ENCODE peak calls at places on chromosomes 1 and 21, in six cellular contexts. A is HFF-Myc, W is nephron progenitor cell, T is left ventricle myocardium inferior, C is endothelial cell, Z is tibial nerve. O is an unnamed sample.

GRCh38 chr1:232142403-232143314 is 487.3 kb downstream of the SIPA1L2 start:
- DNase-seq in Z (peak; percentile 36), C (no peak), T (no peak), W (no peak), A (no peak), O (no peak)

GRCh38 chr1:86753700-86754099 is 49.3 kb downstream of the SH3GLB1 start:
- DNase-seq in A (no peak), Z (no peak), W (no peak), C (no peak), T (no peak), O (peak; percentile 39)

GRCh38 chr1:234303231-234303630 is 70.0 kb upstream of the COA6 start:
- DNase-seq in T (no peak), W (no peak), C (no peak), A (no peak), Z (no peak), O (no peak)

GRCh38 chr1:222306011-222306410 is 241.9 kb downstream of the HHIPL2 start:
- DNase-seq in T (no peak), Z (no peak), C (no peak), W (no peak), A (no peak), O (no peak)

GRCh38 chr1:193229136-193229535 is 42.7 kb upstream of the B3GALT2 start:
- DNase-seq in C (no peak), Z (no peak), W (no peak), A (peak; percentile 9), T (no peak), O (no peak)

GRCh38 chr1:228793032-228793431 is 57.8 kb downstream of the RHOU start:
- DNase-seq in A (no peak), Z (no peak), C (no peak), W (no peak), T (no peak), O (peak; percentile 52)

GRCh38 chr1:82775402-82776000 is 974.8 kb downstream of the ADGRL2 start:
- DNase-seq in Z (no peak), W (peak; percentile 44), T (no peak), A (no peak), C (peak; percentile 59), O (peak; percentile 58)

GRCh38 chr1:232905324-232906034 is 44.9 kb upstream of the NTPCR start:
- DNase-seq in T (no peak), W (no peak), C (no peak), A (no peak), Z (no peak), O (no peak)

GRCh38 chr1:204733289-204733688 is 47.8 kb upstream of the LRRN2 start:
- DNase-seq in A (no peak), Z (no peak), W (no peak), T (no peak), C (no peak), O (no peak)

GRCh38 chr21:45637883-45638282 is 5.6 kb upstream of the PCBP3 start:
- DNase-seq in W (no peak), T (no peak), C (no peak), A (no peak), Z (no peak), O (no peak)

GRCh38 chr1:75264112-75264511 is 129.9 kb downstream of the LHX8 start:
- DNase-seq in A (no peak), T (no peak), W (no peak), C (no peak), Z (no peak), O (no peak)

GRCh38 chr1:9127395-9128160 is 1.3 kb downstream of the GPR157 start:
- DNase-seq in A (no peak), T (no peak), Z (no peak), C (no peak), W (no peak), O (no peak)

GRCh38 chr1:52542085-52542688 is 10.7 kb downstream of the TUT4 start:
- DNase-seq in W (no peak), A (no peak), T (no peak), Z (no peak), C (no peak), O (no peak)

GRCh38 chr1:17475729-17476128 is 36.3 kb upstream of the RCC2 start:
- DNase-seq in T (no peak), W (no peak), A (no peak), Z (no peak), C (no peak), O (no peak)

GRCh38 chr1:33438364-33439145 is 7.7 kb upstream of the PHC2 start:
- DNase-seq in T (no peak), A (no peak), W (no peak), Z (no peak), C (no peak), O (no peak)

GRCh38 chr1:192907545-192908243 is 98.9 kb downstream of the RGS2 start:
- DNase-seq in T (no peak), Z (no peak), A (no peak), C (no peak), W (no peak), O (no peak)

GRCh38 chr1:205442051-205442721 is 13.7 kb downstream of the BLACAT1 start:
- DNase-seq in T (no peak), Z (no peak), A (no peak), C (no peak), W (peak; percentile 36), O (no peak)

GRCh38 chr1:67134692-67135091 is at the start of gene C1orf141:
- DNase-seq in A (no peak), T (no peak), W (peak; percentile 51), Z (no peak), C (peak; percentile 39), O (peak; percentile 43)

GRCh38 chr1:113452921-113453770 is 62.8 kb downstream of the MAGI3 start:
- DNase-seq in Z (no peak), W (no peak), A (peak; percentile 32), T (no peak), C (no peak), O (peak; percentile 19)

GRCh38 chr1:214566158-214567104 is 15.0 kb upstream of the PTPN14 start:
- DNase-seq in W (no peak), C (no peak), A (no peak), T (no peak), Z (no peak), O (peak; percentile 25)

GRCh38 chr1:166511754-166512153 is 327.5 kb upstream of the POGK start:
- DNase-seq in Z (no peak), W (no peak), A (no peak), T (no peak), C (no peak), O (no peak)

GRCh38 chr1:100347009-100347966 is 5.0 kb upstream of the CDC14A start:
- DNase-seq in W (no peak), C (no peak), A (no peak), Z (no peak), T (no peak), O (no peak)

GRCh38 chr1:189022015-189022414 is 1455.6 kb downstream of the BRINP3 start:
- DNase-seq in T (no peak), A (no peak), Z (no peak), W (no peak), C (no peak), O (no peak)

GRCh38 chr1:2971146-2971501 is 50.1 kb upstream of the ACTRT2 start:
- DNase-seq in W (no peak), T (no peak), Z (no peak), A (no peak), C (no peak), O (no peak)

GRCh38 chr1:215631489-215631888 is 64.4 kb downstream of the KCTD3 start:
- DNase-seq in T (no peak), W (no peak), A (peak; percentile 10), C (no peak), Z (no peak), O (no peak)

GRCh38 chr1:177891809-177892208 is 78.0 kb downstream of the SEC16B start:
- DNase-seq in A (no peak), T (no peak), W (no peak), C (no peak), Z (no peak), O (no peak)

GRCh38 chr1:157472959-157473358 is 79.4 kb downstream of the FCRL5 start:
- DNase-seq in Z (no peak), C (no peak), W (no peak), T (no peak), A (no peak), O (no peak)

DNA sequence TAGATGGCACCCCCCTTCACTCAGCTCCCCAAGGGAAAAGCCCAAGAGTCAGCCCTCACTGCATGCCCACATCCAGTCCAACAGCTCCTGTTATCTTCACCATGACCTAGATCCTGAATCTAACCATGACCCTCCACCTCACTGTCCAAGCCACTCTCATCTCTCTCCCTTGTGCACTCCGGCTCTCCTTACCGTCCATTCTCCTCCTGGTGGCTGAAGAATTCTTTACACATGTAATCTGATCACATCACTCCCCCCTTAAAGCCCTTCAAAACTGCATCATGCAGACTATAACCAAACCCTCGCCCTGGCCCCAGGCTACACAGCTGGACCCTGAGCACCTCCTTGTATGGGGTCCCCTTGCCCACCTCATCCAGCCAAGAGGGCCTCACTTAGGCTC is 14.0 kb upstream of the PAQR7 start:
- DNase-seq in A (no peak), C (no peak), Z (no peak), T (no peak), W (no peak), O (no peak)
- TF ChIP-seq CTCF in A (peak; percentile 42), C (no peak), Z (no peak), T (no peak), W (no peak), O (no peak)

DNA sequence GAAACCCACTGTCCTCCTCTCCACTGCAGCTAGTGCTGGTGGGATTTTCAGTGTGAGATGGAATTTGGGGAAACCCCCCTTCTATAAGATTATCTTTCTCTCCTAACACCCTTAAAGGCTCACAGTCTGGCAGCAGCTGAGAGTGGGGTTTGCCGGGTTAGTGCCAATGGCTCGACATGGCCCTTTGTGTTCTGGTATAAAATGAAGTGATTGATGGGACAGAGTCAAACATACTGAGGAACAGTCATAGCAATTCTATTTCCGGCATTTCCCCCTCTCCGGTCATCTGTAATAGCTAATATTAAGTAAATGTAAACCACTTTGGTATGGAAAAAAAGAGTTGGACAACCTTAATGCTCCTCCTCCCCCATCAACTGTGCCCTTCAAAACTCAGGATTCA is 37.6 kb downstream of the TFF3 start:
- DNase-seq in C (no peak), W (no peak), T (no peak), Z (no peak), A (no peak), O (no peak)
- TF ChIP-seq CTCF in C (no peak), W (no peak), T (no peak), Z (no peak), A (no peak), O (no peak)

DNA sequence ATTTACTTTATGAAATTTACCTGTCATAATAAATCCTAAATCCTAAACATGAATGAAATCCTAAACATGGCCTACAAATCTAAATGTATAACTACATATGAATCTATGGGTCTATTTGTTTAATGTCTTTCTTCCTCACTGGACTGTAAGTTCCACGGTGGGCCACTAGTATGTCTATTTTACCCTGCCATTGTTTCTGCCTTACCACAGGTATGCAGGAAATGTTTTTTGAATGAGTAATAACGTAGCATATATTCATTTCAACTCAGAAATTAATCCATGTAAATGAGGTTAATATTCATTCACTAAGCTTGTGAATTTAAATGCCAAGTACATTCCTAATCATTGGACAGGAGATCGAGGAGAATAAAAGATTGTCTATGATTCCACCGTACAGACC is 35.3 kb downstream of the B3GALNT2 start:
- DNase-seq in A (peak; percentile 9), W (no peak), Z (no peak), T (no peak), C (no peak), O (no peak)
- TF ChIP-seq CTCF in A (no peak), W (no peak), Z (no peak), T (no peak), C (no peak), O (no peak)

DNA sequence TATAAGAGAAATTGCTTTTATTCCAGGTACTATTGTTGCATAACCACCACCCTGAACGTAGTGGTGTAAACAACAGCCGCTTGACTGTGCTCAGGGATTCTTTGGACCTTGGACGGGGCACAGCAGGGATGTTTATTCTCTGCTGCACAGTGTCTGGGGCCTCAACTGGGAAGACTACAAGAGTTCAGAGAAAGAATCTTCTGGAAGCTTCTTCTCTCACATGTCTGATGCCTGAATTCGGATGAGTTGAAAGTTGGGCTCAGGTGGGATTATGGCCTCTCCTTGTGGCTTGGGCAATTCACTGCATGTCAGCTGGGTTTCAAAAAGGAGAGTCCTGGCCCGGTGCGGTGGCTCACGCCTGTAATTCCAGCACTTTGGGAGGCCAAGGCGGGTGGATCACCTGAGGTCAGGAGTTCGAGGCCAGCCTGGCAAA is 19.0 kb upstream of the SSBP3 start:
- DNase-seq in Z (no peak), W (no peak), A (no peak), C (no peak), T (no peak), O (no peak)
- TF ChIP-seq CTCF in Z (no peak), W (no peak), A (no peak), C (no peak), T (peak; percentile 35), O (no peak)

O was measured in activated CD8-positive, alpha-beta T cell treated with anti-CD3 and anti-CD28 coated beads for 36 hours.